ENCODE peak calls at places on chromosomes 4 and X, in five cellular contexts. K, U, X, Q and M are unnamed samples.

GRCh38 chr4:3471886-3472285 is 8.8 kb downstream of the DOK7 start:
- DNase-seq in K (no peak), U (no peak), X (no peak), Q (no peak), M (no peak)

GRCh38 chr4:40842725-40843401 is 93.1 kb downstream of the NSUN7 start:
- DNase-seq in K (no peak), U (no peak), X (no peak), Q (no peak), M (no peak)

GRCh38 chr4:178296669-178297068 is 854.4 kb upstream of the AGA start:
- DNase-seq in K (no peak), U (no peak), X (no peak), Q (no peak), M (no peak)

GRCh38 chr4:88661724-88662123 is 35.9 kb downstream of the NAP1L5 start:
- DNase-seq in K (no peak), U (no peak), X (no peak), Q (no peak), M (no peak)

GRCh38 chr4:146095091-146095690 is 80.3 kb upstream of the LSM6 start:
- DNase-seq in K (no peak), U (no peak), X (peak), Q (no peak), M (peak)

GRCh38 chrX:1190596-1191145 is 21.8 kb downstream of the CRLF2 start:
- DNase-seq in K (no peak), U (no peak), X (no peak), Q (no peak), M (no peak)

GRCh38 chrX:106177106-106177981 is 9.2 kb downstream of the PWWP3B start:
- DNase-seq in K (no peak), U (no peak), X (no peak), Q (peak), M (no peak)

GRCh38 chr4:152004801-152005200 is 244.0 kb upstream of the GATB start:
- DNase-seq in K (no peak), U (no peak), X (no peak), Q (no peak), M (no peak)

GRCh38 chr4:109160494-109160893 is 142.0 kb downstream of the COL25A1 start:
- DNase-seq in K (no peak), U (no peak), X (no peak), Q (no peak), M (no peak)

GRCh38 chrX:136586386-136586785 is 54.4 kb downstream of the VGLL1 start:
- DNase-seq in K (no peak), U (no peak), X (no peak), Q (no peak), M (no peak)

GRCh38 chr4:157221895-157222763 is 1.6 kb downstream of the GRIA2 start:
- DNase-seq in K (no peak), U (no peak), X (no peak), Q (peak), M (no peak)

GRCh38 chrX:78548012-78548411 is 111.1 kb downstream of the RTL3 start:
- DNase-seq in K (no peak), U (no peak), X (no peak), Q (no peak), M (no peak)